ENCODE peak calls at places on chromosomes 16 and 17, in six cellular contexts. K is mesenchymal stem cell, B is IMR-90, G is H9, W is neuronal stem cell, A is H1. T is an unnamed sample.

GRCh38 chr16:49556252-49557069 is 182.9 kb downstream of the C16orf78 start:
- DNase-seq in K (peak), B (peak), G (peak), W (peak), A (no peak), T (peak)

GRCh38 chr17:82835766-82836512 is 3.9 kb downstream of the ZNF750 start:
- DNase-seq in K (no peak), B (no peak), G (no peak), W (no peak), A (no peak), T (peak)

GRCh38 chr16:48408688-48409087 is 23.5 kb upstream of the SIAH1 start:
- DNase-seq in K (peak), B (peak), G (no peak), W (no peak), A (no peak), T (no peak)

GRCh38 chr17:75647061-75647460 is 13.8 kb downstream of the SMIM5 start:
- DNase-seq in K (no peak), B (no peak), G (no peak), W (no peak), A (no peak), T (peak)

GRCh38 chr17:72502940-72503341 is 382.1 kb downstream of the SOX9 start:
- DNase-seq in K (peak), B (peak), G (no peak), W (no peak), A (no peak), T (no peak)

GRCh38 chr17:82902972-82903874 is 63.4 kb upstream of the ZNF750 start:
- DNase-seq in K (no peak), B (no peak), G (no peak), W (no peak), A (no peak), T (no peak)

GRCh38 chr17:42507671-42508070 is 28.4 kb upstream of the NAGLU start:
- DNase-seq in K (no peak), B (no peak), G (no peak), W (no peak), A (no peak), T (peak)

GRCh38 chr16:87681990-87682570 is 79.8 kb downstream of the JPH3 start:
- DNase-seq in K (peak), B (peak), G (peak), W (no peak), A (peak), T (no peak)

GRCh38 chr16:81585785-81586184 is 141.2 kb downstream of the CMIP start:
- DNase-seq in K (peak), B (no peak), G (peak), W (no peak), A (no peak), T (no peak)

GRCh38 chr17:55674107-55674506 is 48.6 kb downstream of the TMEM100 start:
- DNase-seq in K (peak), B (no peak), G (no peak), W (no peak), A (no peak), T (no peak)

GRCh38 chr17:28916302-28916934 is 13.5 kb upstream of the DHRS13 start:
- DNase-seq in K (peak), B (peak), G (no peak), W (no peak), A (no peak), T (peak)

GRCh38 chr16:666572-666971 is 1.4 kb upstream of the RHOT2 start:
- DNase-seq in K (no peak), B (no peak), G (no peak), W (no peak), A (no peak), T (no peak)

GRCh38 chr16:667780-668518 is at the start of gene RHOT2:
- DNase-seq in K (peak), B (peak), G (peak), W (peak), A (peak), T (peak)

GRCh38 chr16:669666-670065 is 1.7 kb downstream of the RHOT2 start:
- DNase-seq in K (no peak), B (no peak), G (no peak), W (no peak), A (no peak), T (no peak)

GRCh38 chr16:667113-667779 is 686 bp upstream of the RHOT2 start:
- DNase-seq in K (no peak), B (no peak), G (no peak), W (no peak), A (no peak), T (no peak)

DNA sequence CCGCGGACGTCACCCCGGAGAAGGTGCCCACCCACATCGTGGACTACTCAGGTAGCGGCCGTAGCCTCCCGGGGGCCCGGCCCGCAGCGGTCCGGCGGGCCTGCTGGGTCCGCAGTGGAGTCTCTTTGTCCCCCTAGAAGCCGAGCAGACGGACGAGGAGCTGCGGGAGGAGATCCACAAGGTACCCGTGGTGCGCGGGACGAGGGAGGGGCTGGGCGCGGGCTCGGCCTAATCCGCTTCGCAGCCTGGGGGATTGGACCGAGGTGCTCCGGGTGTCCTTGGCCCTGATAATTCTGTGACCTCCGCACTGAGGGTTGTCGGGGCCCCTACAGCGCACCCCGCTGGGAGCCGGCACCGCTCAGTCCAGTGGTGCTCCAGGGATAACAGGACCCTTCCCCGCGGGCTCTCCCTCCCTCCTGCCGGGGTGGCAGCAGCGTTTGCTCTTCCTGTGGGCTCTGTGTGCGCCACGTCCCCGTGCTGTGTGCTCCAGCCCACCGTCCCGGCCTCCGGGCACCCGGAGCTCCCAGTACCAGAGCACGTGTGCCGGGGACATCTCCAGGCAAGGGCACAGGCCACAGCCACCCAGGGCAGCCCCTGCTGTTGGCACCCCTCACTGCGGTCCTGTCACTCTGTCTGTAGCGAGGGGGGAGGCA is 713 bp downstream of the RHOT2 start:
- DNase-seq in K (no peak), B (no peak), G (no peak), W (no peak), A (no peak), T (no peak)
- H3K23ac ChIP-seq in K (no peak), B (peak), G (no peak), W (peak), A (no peak), T (no peak)

GRCh38 chr17:46193626-46194392 is 580 bp upstream of the KANSL1 start:
- DNase-seq in K (peak), B (peak), G (peak), W (peak), A (peak), T (peak)
- H2BK5ac ChIP-seq in K (peak), B (peak), G (no peak), W (peak), A (peak), T (peak)

GRCh38 chr17:69331746-69332145 is 4.8 kb upstream of the ABCA5 start:
- DNase-seq in K (no peak), B (no peak), G (no peak), W (no peak), A (no peak), T (no peak)
- H4K91ac ChIP-seq in K (no peak), B (no peak), G (no peak), W (no peak), A (no peak), T (no peak)

DNA sequence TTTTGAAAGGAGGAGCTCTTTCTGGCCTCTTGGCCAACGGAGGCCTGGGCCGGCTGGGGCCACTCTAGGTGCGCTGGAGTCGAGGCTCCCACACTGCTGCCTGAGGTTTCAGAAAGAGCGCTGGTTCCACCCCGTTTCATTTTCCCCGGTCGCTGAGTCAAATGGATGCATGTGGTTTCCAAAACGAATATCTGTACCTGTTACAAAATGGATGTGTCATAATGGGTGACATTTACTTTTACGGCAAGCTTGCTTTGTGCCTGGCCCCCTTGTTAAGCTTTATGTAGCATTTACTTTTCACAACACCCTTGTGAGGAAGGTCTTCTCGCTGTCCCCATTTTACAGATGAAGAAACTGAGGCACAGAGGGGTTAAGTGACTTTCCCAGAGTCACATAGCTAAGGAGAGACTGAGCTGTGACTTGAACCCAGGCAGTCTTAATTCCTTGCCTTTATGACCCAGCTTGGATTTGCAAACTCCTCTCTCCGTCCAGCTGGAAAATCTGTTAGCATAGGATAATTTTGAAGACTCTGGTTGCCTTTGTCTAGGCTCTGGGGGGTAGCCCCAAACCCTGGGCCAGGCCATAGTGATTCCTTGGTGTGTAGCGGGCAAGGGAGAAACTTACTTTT is 10.6 kb downstream of the KSR1 start:
- DNase-seq in K (no peak), B (no peak), G (no peak), W (no peak), A (no peak), T (no peak)
- H3K23ac ChIP-seq in K (no peak), B (no peak), G (no peak), W (no peak), A (no peak), T (no peak)

GRCh38 chr17:34991606-34992005 is 11.3 kb downstream of the LIG3 start:
- DNase-seq in K (no peak), B (no peak), G (no peak), W (no peak), A (no peak), T (no peak)

GRCh38 chr17:34989473-34989872 is 9.2 kb downstream of the LIG3 start:
- DNase-seq in K (no peak), B (no peak), G (no peak), W (no peak), A (no peak), T (no peak)

GRCh38 chr17:34996422-34997029 is 16.2 kb downstream of the LIG3 start:
- DNase-seq in K (no peak), B (no peak), G (no peak), W (no peak), A (no peak), T (no peak)

GRCh38 chr17:34990921-34991365 is 10.6 kb downstream of the LIG3 start:
- DNase-seq in K (peak), B (peak), G (no peak), W (no peak), A (no peak), T (no peak)

DNA sequence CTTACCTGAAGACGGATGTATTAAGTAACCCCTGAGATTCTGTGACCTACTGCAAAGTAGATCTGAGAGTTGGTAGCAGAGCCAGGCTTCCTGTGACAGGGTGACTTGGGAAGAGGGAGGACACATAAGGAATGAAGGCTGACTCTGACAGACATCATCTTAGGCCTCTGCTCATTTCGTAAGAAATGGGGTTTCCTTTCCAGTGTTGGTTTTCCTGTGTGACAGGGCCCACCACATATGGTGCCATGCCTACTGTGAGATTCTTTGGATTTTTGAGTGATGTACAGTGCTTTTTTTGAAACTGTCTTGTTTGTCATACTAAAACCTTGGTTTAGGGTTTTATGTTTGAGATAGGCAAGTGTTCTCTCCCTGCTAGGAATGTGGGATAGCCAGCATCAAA is 12.7 kb downstream of the LIG3 start:
- DNase-seq in K (no peak), B (no peak), G (no peak), W (no peak), A (no peak), T (no peak)
- H2BK5ac ChIP-seq in K (no peak), B (no peak), G (no peak), W (no peak), A (no peak), T (no peak)

GRCh38 chr17:79162012-79162577 is 87.5 kb downstream of the ENGASE start:
- DNase-seq in K (no peak), B (no peak), G (no peak), W (no peak), A (no peak), T (no peak)
- H4K91ac ChIP-seq in K (no peak), B (no peak), G (no peak), W (no peak), A (no peak), T (no peak)

GRCh38 chr16:1706386-1707192 is 594 bp downstream of the MAPK8IP3 start:
- DNase-seq in K (peak), B (peak), G (no peak), W (no peak), A (peak), T (no peak)
- H3K23ac ChIP-seq in K (no peak), B (peak), G (no peak), W (peak), A (peak), T (no peak)

DNA sequence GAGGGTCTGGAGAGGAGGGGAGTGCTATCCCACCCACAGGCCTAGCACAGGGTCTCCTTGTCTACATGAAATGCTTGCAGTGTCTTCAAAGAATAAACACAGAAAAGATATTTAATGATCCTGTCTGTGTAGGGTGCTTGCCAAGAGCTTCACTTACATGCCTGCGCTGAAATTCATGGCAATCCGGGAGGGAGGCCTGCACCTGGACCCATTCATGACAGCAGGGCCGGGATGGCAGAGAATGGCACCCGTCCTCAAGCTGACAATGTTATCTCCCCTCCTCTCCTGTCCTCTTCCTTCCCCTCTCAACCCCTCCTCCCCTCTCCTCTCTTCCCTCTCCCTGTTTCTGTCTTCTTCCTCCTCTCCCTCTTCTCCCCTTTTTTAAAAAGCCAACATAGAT is 2.1 kb downstream of the ADGRG3 start:
- DNase-seq in K (no peak), B (no peak), G (no peak), W (no peak), A (no peak), T (no peak)
- H2BK5ac ChIP-seq in K (no peak), B (no peak), G (no peak), W (no peak), A (no peak), T (no peak)

T was measured in trophoblast cell.